ENCODE peak calls at places on chromosomes 6 and 20, in four cellular contexts. L is fibroblast of pulmonary artery, T is upper lobe of right lung, E is fibroblast of villous mesenchyme. M is an unnamed sample.

GRCh38 chr6:108484016-108484415 is 76.7 kb upstream of the FOXO3 start:
- DNase-seq in E (no peak), T (no peak), L (no peak), M (no peak)

GRCh38 chr6:44002591-44003344 is 124.5 kb downstream of the MRPL14 start:
- DNase-seq in T (peak; percentile 81), E (peak; percentile 59), L (no peak), M (peak; percentile 48)

GRCh38 chr6:5662797-5663196 is 343.9 kb downstream of the NRN1 start:
- DNase-seq in E (no peak), T (no peak), L (no peak), M (no peak)

GRCh38 chr6:107418118-107418517 is 41.2 kb downstream of the PDSS2 start:
- DNase-seq in E (no peak), T (no peak), L (peak; percentile 33), M (peak; percentile 30)

GRCh38 chr20:3818155-3819151 is 1.9 kb upstream of the AP5S1 start:
- DNase-seq in T (no peak), L (peak; percentile 89), E (peak; percentile 85), M (peak; percentile 89)

GRCh38 chr6:17349437-17349836 is 44.0 kb upstream of the CAP2 start:
- DNase-seq in L (peak; percentile 6), E (no peak), T (no peak), M (no peak)

GRCh38 chr6:28695671-28696537 is 170.2 kb downstream of the GPX5 start:
- DNase-seq in E (no peak), T (no peak), L (no peak), M (peak; percentile 74)

GRCh38 chr6:5517781-5518180 is 256.5 kb downstream of the FARS2 start:
- DNase-seq in T (no peak), L (no peak), E (no peak), M (no peak)

GRCh38 chr6:87264481-87264880 is 57.9 kb upstream of the SMIM8 start:
- DNase-seq in E (no peak), L (no peak), T (no peak), M (no peak)

GRCh38 chr6:29887819-29888581 is 54.3 kb upstream of the HLA-A start:
- DNase-seq in T (peak; percentile 95), E (peak; percentile 61), L (peak; percentile 26), M (peak; percentile 48)

GRCh38 chr6:99296261-99296660 is 53.2 kb downstream of the FAXC start:
- DNase-seq in T (no peak), E (no peak), L (no peak), M (no peak)

GRCh38 chr6:71164890-71165289 is 123.7 kb upstream of the OGFRL1 start:
- DNase-seq in L (no peak), E (no peak), T (no peak), M (no peak)

GRCh38 chr20:43963872-43964791 is 49.5 kb downstream of the TOX2 start:
- DNase-seq in T (peak; percentile 65), E (peak; percentile 84), L (peak; percentile 82), M (peak; percentile 83)

GRCh38 chr6:111870751-111871064 is 2.5 kb downstream of the FYN start:
- DNase-seq in L (no peak), E (no peak), T (no peak), M (no peak)

GRCh38 chr6:106608080-106608668 is 21.1 kb downstream of the RTN4IP1 start:
- DNase-seq in E (peak; percentile 72), T (no peak), L (peak; percentile 72), M (peak; percentile 81)

GRCh38 chr6:121582262-121582661 is 146.8 kb downstream of the GJA1 start:
- DNase-seq in L (no peak), E (no peak), T (no peak), M (peak; percentile 53)

GRCh38 chr6:30847421-30847970 is 36.8 kb upstream of the DDR1 start:
- DNase-seq in E (no peak), T (peak; percentile 75), L (no peak), M (no peak)

GRCh38 chr20:15799871-15800270 is 773.4 kb downstream of the KIF16B start:
- DNase-seq in E (peak; percentile 61), T (no peak), L (peak; percentile 41), M (peak; percentile 39)

GRCh38 chr20:61185841-61186601 is 66.0 kb upstream of the CDH4 start:
- DNase-seq in T (no peak), E (peak; percentile 95), L (peak; percentile 88), M (peak; percentile 96)

GRCh38 chr6:81894788-81895221 is 142.3 kb upstream of the TENT5A start:
- DNase-seq in E (peak; percentile 39), T (no peak), L (no peak), M (peak; percentile 40)

GRCh38 chr20:63128956-63129355 is 87.0 kb downstream of the YTHDF1 start:
- DNase-seq in E (no peak), T (peak; percentile 59), L (no peak), M (no peak)

GRCh38 chr20:63132131-63132714 is 83.7 kb downstream of the YTHDF1 start:
- DNase-seq in T (peak; percentile 55), E (no peak), L (no peak), M (no peak)

GRCh38 chr20:63129376-63129965 is 86.5 kb downstream of the YTHDF1 start:
- DNase-seq in E (no peak), L (no peak), T (peak; percentile 40), M (no peak)

GRCh38 chr20:63129991-63130653 is 85.8 kb downstream of the YTHDF1 start:
- DNase-seq in T (peak; percentile 43), E (no peak), L (no peak), M (no peak)

GRCh38 chr20:63130654-63131577 is 85.0 kb downstream of the YTHDF1 start:
- DNase-seq in E (no peak), T (peak; percentile 51), L (no peak), M (no peak)
- H3K4me3 ChIP-seq in E (no peak overlapping the region), T (no peak overlapping the region), L (no peak overlapping the region), M (no peak overlapping the region)

DNA sequence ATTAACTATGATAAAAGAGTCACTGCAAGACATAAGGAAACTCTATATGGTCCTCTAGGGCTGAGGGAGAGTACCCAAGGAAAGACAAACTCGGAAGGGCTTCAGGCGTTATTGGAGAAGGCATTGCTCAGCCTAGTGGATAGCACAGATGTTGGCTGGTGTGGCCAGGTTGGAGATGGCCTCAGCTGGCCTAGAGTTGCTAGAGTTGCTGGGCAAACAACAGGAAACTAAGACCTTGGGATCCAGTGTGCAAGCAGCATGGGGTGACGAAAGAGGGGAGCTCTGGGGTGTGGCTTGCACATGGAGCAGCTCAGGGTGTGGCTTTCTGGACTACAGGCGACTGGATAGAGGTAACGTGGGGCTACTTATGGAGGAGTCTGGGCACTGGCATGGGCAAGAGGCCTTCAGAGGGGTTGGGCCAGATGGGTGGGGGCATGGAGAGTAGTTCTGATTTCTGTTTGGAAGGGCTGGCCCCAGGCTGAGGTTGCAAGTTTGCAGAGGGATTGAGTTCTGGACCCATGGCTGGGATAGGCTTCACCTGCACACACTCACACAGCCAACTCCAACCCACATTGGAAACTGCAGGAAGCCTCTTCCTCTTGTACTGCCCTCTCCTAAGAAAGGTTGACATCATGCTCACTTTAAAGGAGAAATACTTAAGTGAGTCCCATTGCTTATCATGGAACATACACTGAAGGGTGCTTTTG is 5.2 kb upstream of the BPIFB6 start:
- DNase-seq in E (no peak), T (no peak), L (no peak), M (no peak)
- TF ChIP-seq CTCF in E (no peak), T (no peak), L (no peak), M (no peak)

DNA sequence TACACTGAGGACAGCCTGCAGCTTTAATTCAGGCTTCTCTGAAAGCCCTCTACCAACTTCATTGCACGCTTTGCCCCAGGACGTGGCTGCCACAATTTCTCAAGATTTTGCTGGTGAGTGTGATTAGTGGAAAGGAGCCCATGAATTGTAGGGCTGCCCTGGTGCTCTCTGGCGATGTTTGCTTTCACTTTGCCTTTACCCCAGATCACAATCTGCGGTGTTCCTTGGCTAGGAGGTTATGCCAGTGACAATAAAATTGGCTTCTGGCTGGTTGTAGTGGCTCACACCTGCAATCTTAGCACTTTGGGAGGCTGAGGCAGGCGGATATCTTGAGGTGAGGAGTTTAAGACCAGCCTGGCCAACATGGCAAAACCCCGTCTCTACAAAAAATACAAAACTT is 139.3 kb downstream of the FOXC1 start:
- DNase-seq in T (no peak), L (no peak), E (no peak), M (no peak)
- H3K4me3 ChIP-seq in T (no peak overlapping the region), L (no peak overlapping the region), E (no peak overlapping the region), M (no peak overlapping the region)

GRCh38 chr6:168884646-168885086 is 369.0 kb downstream of the THBS2 start:
- DNase-seq in T (peak; percentile 89), E (peak; percentile 42), L (peak; percentile 58), M (peak; percentile 65)

GRCh38 chr6:168885741-168886140 is 367.9 kb downstream of the THBS2 start:
- DNase-seq in L (no peak), E (no peak), T (no peak), M (no peak)

GRCh38 chr6:168883410-168884049 is 370.1 kb downstream of the THBS2 start:
- DNase-seq in L (no peak), E (no peak), T (no peak), M (no peak)

GRCh38 chr6:168885196-168885595 is 368.4 kb downstream of the THBS2 start:
- DNase-seq in L (no peak), E (no peak), T (no peak), M (no peak)

DNA sequence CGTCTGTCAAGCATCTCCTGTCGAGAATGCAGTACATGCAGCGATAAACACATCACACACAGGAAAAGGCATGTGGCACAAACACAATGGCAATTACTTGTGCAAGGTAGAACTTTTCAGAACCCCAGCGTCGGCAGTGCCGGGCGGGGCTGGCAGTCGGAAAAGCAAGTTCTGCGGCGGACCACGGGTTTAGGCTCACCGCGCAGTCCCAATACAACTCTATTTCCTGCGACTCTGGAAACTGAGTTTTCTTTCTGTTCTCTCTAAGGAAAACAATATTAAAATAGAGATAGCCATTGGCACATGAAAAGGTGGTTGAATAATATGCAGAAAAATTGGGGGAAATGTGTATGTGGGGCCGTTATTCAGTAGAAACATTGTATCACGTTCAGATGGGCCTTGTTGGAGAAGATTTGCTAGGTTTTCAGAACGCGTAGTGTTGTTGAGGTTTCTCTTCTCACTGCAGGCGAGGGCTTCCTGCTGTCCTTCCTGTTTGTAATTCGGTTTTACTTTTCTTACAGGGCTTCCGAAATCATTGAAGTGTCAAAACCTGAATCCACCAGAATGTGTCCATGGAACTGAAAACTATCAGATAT is 369.5 kb downstream of the THBS2 start:
- DNase-seq in E (no peak), T (no peak), L (no peak), M (no peak)
- TF ChIP-seq CTCF in E (no peak), T (no peak), L (no peak), M (no peak)

M was measured in cardiac fibroblast.